ENCODE peak calls at places on chromosome 2, in five cellular contexts. D is HuH-7.5, U is uterus, Z is GM12864, B is progenitor cell of endocrine pancreas. K is an unnamed sample.

GRCh38 chr2:203582468-203582867 is 47.4 kb upstream of the RAPH1 start:
- DNase-seq in D (no peak), U (no peak), Z (no peak), B (no peak), K (no peak)

GRCh38 chr2:174195253-174195652 is 53.1 kb downstream of the OLA1 start:
- DNase-seq in D (no peak), U (no peak), Z (no peak), B (no peak), K (no peak)

GRCh38 chr2:152343426-152343825 is 8.5 kb downstream of the FMNL2 start:
- DNase-seq in D (no peak), U (no peak), Z (no peak), B (no peak), K (no peak)

GRCh38 chr2:111102216-111102615 is 18.5 kb upstream of the BCL2L11 start:
- DNase-seq in D (no peak), U (no peak), Z (no peak), B (no peak), K (no peak)

GRCh38 chr2:224261316-224261715 is 140.6 kb downstream of the FAM124B start:
- DNase-seq in D (no peak), U (no peak), Z (no peak), B (no peak), K (no peak)

GRCh38 chr2:214543386-214543955 is 132.6 kb downstream of the VWC2L start:
- DNase-seq in D (no peak), U (no peak), Z (no peak), B (no peak), K (no peak)

GRCh38 chr2:148927010-148927409 is 52.0 kb downstream of the KIF5C start:
- DNase-seq in D (peak), U (no peak), Z (no peak), B (no peak), K (no peak)

GRCh38 chr2:219458996-219459395 is 24.4 kb downstream of the SPEG start:
- DNase-seq in D (no peak), U (no peak), Z (no peak), B (no peak), K (peak)

GRCh38 chr2:190696792-190697398 is 48.0 kb downstream of the NAB1 start:
- DNase-seq in D (peak), U (no peak), Z (no peak), B (no peak), K (no peak)

GRCh38 chr2:2056531-2056930 is 274.5 kb downstream of the MYT1L start:
- DNase-seq in D (no peak), U (no peak), Z (no peak), B (no peak), K (no peak)

GRCh38 chr2:25315316-25315680 is 26.4 kb downstream of the DNMT3A start:
- DNase-seq in D (no peak), U (no peak), Z (no peak), B (no peak), K (no peak)

GRCh38 chr2:216833076-216833475 is 26.8 kb downstream of the TNP1 start:
- DNase-seq in D (no peak), U (no peak), Z (no peak), B (no peak), K (no peak)

GRCh38 chr2:225416616-225417367 is 17.3 kb downstream of the NYAP2 start:
- DNase-seq in D (no peak), U (no peak), Z (no peak), B (no peak), K (no peak)

GRCh38 chr2:172735646-172736418 is at the start of gene RAPGEF4:
- DNase-seq in D (peak), U (no peak), Z (no peak), B (peak), K (peak)

GRCh38 chr2:134718095-134718955 is 475 bp downstream of the TMEM163 start:
- DNase-seq in D (peak), U (no peak), Z (no peak), B (peak), K (no peak)

GRCh38 chr2:75012080-75012479 is 53.6 kb downstream of the POLE4 start:
- DNase-seq in D (no peak), U (no peak), Z (no peak), B (no peak), K (no peak)

GRCh38 chr2:168136392-168136977 is 110.9 kb downstream of the STK39 start:
- DNase-seq in D (no peak), U (no peak), Z (no peak), B (no peak), K (no peak)

GRCh38 chr2:192267484-192267883 is 72.8 kb upstream of the TMEFF2 start:
- DNase-seq in D (no peak), U (no peak), Z (no peak), B (no peak), K (no peak)

GRCh38 chr2:31383471-31384153 is 30.9 kb downstream of the XDH start:
- DNase-seq in D (no peak), U (no peak), Z (no peak), B (no peak), K (no peak)

GRCh38 chr2:37168217-37168981 is 11.6 kb upstream of the EIF2AK2 start:
- DNase-seq in D (peak), U (no peak), Z (no peak), B (no peak), K (no peak)

GRCh38 chr2:239363946-239364637 is 36.7 kb downstream of the HDAC4 start:
- DNase-seq in D (no peak), U (no peak), Z (no peak), B (no peak), K (no peak)

GRCh38 chr2:81235601-81236000 is 931.0 kb upstream of the LRRTM1 start:
- DNase-seq in D (no peak), U (no peak), Z (no peak), B (no peak), K (no peak)

GRCh38 chr2:47161475-47161874 is 6.4 kb upstream of the STPG4 start:
- DNase-seq in D (no peak), U (no peak), Z (no peak), B (no peak), K (no peak)

GRCh38 chr2:8533923-8534322 is 147.9 kb upstream of the ID2 start:
- DNase-seq in D (no peak), U (no peak), Z (no peak), B (no peak), K (no peak)

GRCh38 chr2:21331625-21332370 is 208.0 kb downstream of the TDRD15 start:
- DNase-seq in D (no peak), U (no peak), Z (no peak), B (no peak), K (no peak)

GRCh38 chr2:102581911-102582310 is 37.4 kb upstream of the SLC9A2 start:
- DNase-seq in D (no peak), U (no peak), Z (no peak), B (no peak), K (no peak)

GRCh38 chr2:111930875-111931274 is 32.5 kb downstream of the MERTK start:
- DNase-seq in D (no peak), U (no peak), Z (no peak), B (no peak), K (no peak)